ENCODE peak calls at places on chromosomes 13 and 19, in nine cellular contexts. U, H, G, S, V, C, L, B and Y are unnamed samples.

GRCh38 chr13:100439247-100439955 is 149.2 kb downstream of the GGACT start:
- DNase-seq in U (no peak), H (no peak), G (no peak), S (no peak), V (no peak), C (no peak), L (peak), B (no peak), Y (no peak)

GRCh38 chr19:17902701-17903100 is 30.1 kb upstream of the CCDC124 start:
- DNase-seq in U (no peak), H (no peak), G (no peak), S (no peak), V (peak), C (peak), L (no peak), B (peak), Y (no peak)

GRCh38 chr19:7670150-7670784 is 1.4 kb downstream of the RETN start:
- DNase-seq in U (no peak), H (no peak), G (no peak), S (no peak), V (no peak), C (no peak), L (peak), B (no peak), Y (no peak)

GRCh38 chr13:113152894-113153809 is 5.3 kb upstream of the PROZ start:
- DNase-seq in U (peak), H (peak), G (peak), S (peak), V (peak), C (peak), L (peak), B (no peak), Y (peak)

GRCh38 chr13:31987535-31988170 is 43.9 kb upstream of the FRY start:
- DNase-seq in U (no peak), H (no peak), G (no peak), S (no peak), V (no peak), C (peak), L (no peak), B (no peak), Y (no peak)

GRCh38 chr13:65836066-65836465 is 1394.1 kb downstream of the PCDH9 start:
- DNase-seq in U (no peak), H (no peak), G (no peak), S (no peak), V (no peak), C (peak), L (no peak), B (peak), Y (no peak)

GRCh38 chr13:98409281-98409680 is 167.6 kb downstream of the STK24 start:
- DNase-seq in U (no peak), H (no peak), G (no peak), S (no peak), V (no peak), C (no peak), L (no peak), B (no peak), Y (no peak)

GRCh38 chr19:47405197-47405550 is 14.2 kb downstream of the MEIS3 start:
- DNase-seq in U (no peak), H (no peak), G (no peak), S (no peak), V (no peak), C (no peak), L (no peak), B (no peak), Y (no peak)

GRCh38 chr13:49421391-49421790 is 22.5 kb downstream of the CAB39L start:
- DNase-seq in U (no peak), H (no peak), G (peak), S (peak), V (no peak), C (peak), L (peak), B (peak), Y (no peak)

GRCh38 chr13:51632643-51633357 is 48.5 kb downstream of the WDFY2 start:
- DNase-seq in U (peak), H (no peak), G (no peak), S (peak), V (no peak), C (no peak), L (peak), B (no peak), Y (no peak)

GRCh38 chr13:106133025-106133424 is 402.4 kb downstream of the EFNB2 start:
- DNase-seq in U (no peak), H (no peak), G (no peak), S (no peak), V (peak), C (peak), L (no peak), B (peak), Y (no peak)

GRCh38 chr13:98141091-98141490 is 1.8 kb upstream of the FARP1 start:
- DNase-seq in U (no peak), H (no peak), G (no peak), S (no peak), V (no peak), C (no peak), L (no peak), B (no peak), Y (no peak)

GRCh38 chr19:18418725-18419194 is 438 bp upstream of the SSBP4 start:
- DNase-seq in U (no peak), H (peak), G (no peak), S (no peak), V (no peak), C (no peak), L (no peak), B (peak), Y (no peak)

GRCh38 chr13:45778897-45779296 is 72.7 kb downstream of the SIAH3 start:
- DNase-seq in U (no peak), H (no peak), G (no peak), S (no peak), V (no peak), C (no peak), L (no peak), B (no peak), Y (no peak)

GRCh38 chr13:111990362-111990761 is 76.6 kb upstream of the SOX1 start:
- DNase-seq in U (no peak), H (no peak), G (no peak), S (no peak), V (no peak), C (no peak), L (no peak), B (no peak), Y (no peak)

GRCh38 chr13:24263652-24264051 is 45.7 kb upstream of the C1QTNF9 start:
- DNase-seq in U (no peak), H (no peak), G (no peak), S (no peak), V (peak), C (peak), L (no peak), B (no peak), Y (no peak)

GRCh38 chr19:53982611-53983010 is 8.8 kb upstream of the CACNG6 start:
- DNase-seq in U (no peak), H (peak), G (no peak), S (no peak), V (no peak), C (peak), L (peak), B (no peak), Y (no peak)

GRCh38 chr13:100130930-100131511 is 42.1 kb downstream of the PCCA start:
- DNase-seq in U (no peak), H (no peak), G (no peak), S (no peak), V (no peak), C (peak), L (no peak), B (no peak), Y (no peak)

GRCh38 chr13:23433171-23434153 is at the start of gene SACS:
- DNase-seq in U (peak), H (no peak), G (no peak), S (peak), V (peak), C (peak), L (peak), B (peak), Y (peak)

GRCh38 chr19:55027472-55028337 is 10.4 kb downstream of the GP6 start:
- DNase-seq in U (no peak), H (no peak), G (no peak), S (no peak), V (no peak), C (no peak), L (no peak), B (no peak), Y (no peak)

GRCh38 chr13:63198076-63198475 is 1782.4 kb upstream of the PCDH20 start:
- DNase-seq in U (no peak), H (no peak), G (no peak), S (no peak), V (no peak), C (peak), L (no peak), B (no peak), Y (no peak)

GRCh38 chr13:45737571-45738002 is 35.5 kb downstream of the CBY2 start:
- DNase-seq in U (no peak), H (no peak), G (no peak), S (no peak), V (no peak), C (no peak), L (peak), B (no peak), Y (no peak)

GRCh38 chr19:39409886-39410619 is 2.4 kb upstream of the PLEKHG2 start:
- DNase-seq in U (no peak), H (peak), G (peak), S (peak), V (peak), C (peak), L (peak), B (no peak), Y (no peak)

GRCh38 chr19:7743425-7743841 is 3.9 kb downstream of the CD209 start:
- DNase-seq in U (no peak), H (no peak), G (no peak), S (no peak), V (no peak), C (no peak), L (no peak), B (no peak), Y (no peak)

GRCh38 chr19:18274303-18274775 is at the start of gene IQCN:
- DNase-seq in U (no peak), H (peak), G (peak), S (no peak), V (peak), C (peak), L (no peak), B (peak), Y (no peak)

GRCh38 chr13:26186995-26187394 is 35.1 kb downstream of the RNF6 start:
- DNase-seq in U (no peak), H (peak), G (no peak), S (no peak), V (no peak), C (no peak), L (peak), B (no peak), Y (no peak)

GRCh38 chr19:55005684-55006488 is 32.2 kb downstream of the GP6 start:
- DNase-seq in U (peak), H (no peak), G (no peak), S (no peak), V (peak), C (no peak), L (no peak), B (no peak), Y (no peak)

GRCh38 chr19:30719189-30719990 is 347.2 kb downstream of the ZNF536 start:
- DNase-seq in U (peak), H (peak), G (peak), S (peak), V (no peak), C (peak), L (peak), B (peak), Y (no peak)

GRCh38 chr13:49436890-49437289 is 7.0 kb downstream of the CAB39L start:
- DNase-seq in U (no peak), H (no peak), G (peak), S (no peak), V (peak), C (peak), L (no peak), B (peak), Y (no peak)

GRCh38 chr13:25738342-25738771 is 313.5 kb downstream of the SHISA2 start:
- DNase-seq in U (no peak), H (no peak), G (no peak), S (no peak), V (peak), C (peak), L (no peak), B (peak), Y (no peak)

GRCh38 chr13:28031220-28031903 is 42.9 kb upstream of the URAD start:
- DNase-seq in U (no peak), H (peak), G (no peak), S (no peak), V (no peak), C (no peak), L (no peak), B (no peak), Y (no peak)

GRCh38 chr19:46944918-46945628 is 74.6 kb upstream of the NPAS1 start:
- DNase-seq in U (peak), H (peak), G (peak), S (no peak), V (peak), C (peak), L (peak), B (no peak), Y (no peak)

GRCh38 chr19:28039677-28040381 is 1173.1 kb downstream of the UQCRFS1 start:
- DNase-seq in U (no peak), H (no peak), G (no peak), S (no peak), V (no peak), C (no peak), L (no peak), B (no peak), Y (no peak)

GRCh38 chr19:32599736-32600157 is 18.8 kb downstream of the PDCD5 start:
- DNase-seq in U (peak), H (no peak), G (no peak), S (peak), V (peak), C (peak), L (no peak), B (peak), Y (no peak)

GRCh38 chr19:35585844-35586243 is at the start of gene PMIS2:
- DNase-seq in U (no peak), H (no peak), G (no peak), S (no peak), V (no peak), C (no peak), L (peak), B (no peak), Y (no peak)

GRCh38 chr13:72180253-72180952 is 313.4 kb upstream of the DACH1 start:
- DNase-seq in U (no peak), H (no peak), G (no peak), S (no peak), V (peak), C (no peak), L (no peak), B (peak), Y (no peak)

GRCh38 chr13:35208587-35208986 is 266.5 kb downstream of the NBEA start:
- DNase-seq in U (no peak), H (no peak), G (no peak), S (no peak), V (no peak), C (no peak), L (no peak), B (no peak), Y (no peak)

GRCh38 chr13:31008400-31009115 is 76.1 kb downstream of the TEX26 start:
- DNase-seq in U (no peak), H (no peak), G (no peak), S (no peak), V (peak), C (no peak), L (no peak), B (peak), Y (no peak)

GRCh38 chr19:2728783-2729387 is 7.7 kb upstream of the DIRAS1 start:
- DNase-seq in U (no peak), H (no peak), G (no peak), S (no peak), V (no peak), C (no peak), L (no peak), B (no peak), Y (no peak)

GRCh38 chr19:2724148-2724557 is 3.0 kb upstream of the DIRAS1 start:
- DNase-seq in U (no peak), H (no peak), G (no peak), S (no peak), V (no peak), C (no peak), L (no peak), B (no peak), Y (no peak)

GRCh38 chr19:2727640-2727944 is 6.4 kb upstream of the DIRAS1 start:
- DNase-seq in U (no peak), H (no peak), G (no peak), S (no peak), V (no peak), C (no peak), L (no peak), B (peak), Y (no peak)

GRCh38 chr19:2726160-2726855 is 5.1 kb upstream of the DIRAS1 start:
- DNase-seq in U (no peak), H (no peak), G (no peak), S (no peak), V (no peak), C (no peak), L (no peak), B (no peak), Y (no peak)

GRCh38 chr19:2726904-2727639 is 5.9 kb upstream of the DIRAS1 start:
- DNase-seq in U (no peak), H (no peak), G (no peak), S (no peak), V (no peak), C (no peak), L (peak), B (peak), Y (no peak)
- TF ChIP-seq CTCF in U (no peak), H (no peak), G (no peak), S (no peak), V (no peak), C (no peak), L (no peak), B (no peak), Y (no peak)

GRCh38 chr19:42132851-42133528 is 744 bp upstream of the POU2F2 start:
- DNase-seq in U (peak), H (peak), G (peak), S (peak), V (no peak), C (peak), L (peak), B (peak), Y (peak)

GRCh38 chr19:42132030-42132628 is at the start of gene POU2F2:
- DNase-seq in U (no peak), H (peak), G (no peak), S (no peak), V (no peak), C (no peak), L (peak), B (peak), Y (no peak)

GRCh38 chr19:42131149-42132029 is 857 bp downstream of the POU2F2 start:
- DNase-seq in U (no peak), H (no peak), G (no peak), S (no peak), V (no peak), C (no peak), L (no peak), B (peak), Y (no peak)

GRCh38 chr19:42129399-42130253 is 2.6 kb downstream of the POU2F2 start:
- DNase-seq in U (no peak), H (peak), G (no peak), S (no peak), V (no peak), C (peak), L (no peak), B (peak), Y (no peak)

DNA sequence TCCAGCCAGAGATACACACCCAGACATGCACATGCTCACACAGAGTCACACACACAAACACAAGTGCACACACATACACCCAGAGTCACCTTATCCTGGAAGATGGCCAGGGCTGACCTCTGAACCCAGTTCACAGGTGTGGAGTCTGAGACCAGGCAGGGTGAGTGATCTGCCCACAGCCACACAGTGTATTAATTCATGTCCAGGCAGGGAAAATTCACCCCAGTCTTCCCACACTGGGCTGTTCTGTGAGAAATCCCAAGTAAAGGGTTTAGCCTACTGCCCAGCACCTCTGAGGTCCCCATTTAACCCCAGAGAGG is 2.0 kb downstream of the POU2F2 start:
- DNase-seq in U (no peak), H (no peak), G (no peak), S (no peak), V (no peak), C (no peak), L (no peak), B (no peak), Y (no peak)
- TF ChIP-seq CTCF in U (no peak), H (no peak), G (no peak), S (no peak), V (no peak), C (no peak), L (no peak), B (no peak), Y (no peak)

GRCh38 chr13:40152145-40152544 is 496.7 kb downstream of the COG6 start:
- DNase-seq in U (no peak), H (no peak), G (no peak), S (no peak), V (peak), C (peak), L (no peak), B (peak), Y (no peak)
- TF ChIP-seq CTCF in U (no peak), H (no peak), G (no peak), S (no peak), V (peak), C (peak), L (no peak), B (peak), Y (no peak)

GRCh38 chr19:10854350-10855089 is 6.3 kb downstream of the C19orf38 start:
- DNase-seq in U (no peak), H (no peak), G (no peak), S (no peak), V (no peak), C (no peak), L (no peak), B (no peak), Y (no peak)
- TF ChIP-seq CTCF in U (no peak), H (no peak), G (no peak), S (no peak), V (no peak), C (no peak), L (no peak), B (no peak), Y (no peak)

GRCh38 chr19:48807590-48808308 is 3.1 kb downstream of the BCAT2 start:
- DNase-seq in U (no peak), H (peak), G (no peak), S (no peak), V (no peak), C (no peak), L (peak), B (no peak), Y (no peak)
- TF ChIP-seq CTCF in U (no peak), H (no peak), G (no peak), S (no peak), V (peak), C (no peak), L (no peak), B (no peak), Y (no peak)

GRCh38 chr19:15815306-15815705 is at the start of gene OR10H1:
- DNase-seq in U (no peak), H (no peak), G (no peak), S (no peak), V (no peak), C (no peak), L (no peak), B (peak), Y (no peak)

GRCh38 chr19:15813916-15814315 is 1.5 kb downstream of the OR10H1 start:
- DNase-seq in U (no peak), H (no peak), G (no peak), S (no peak), V (no peak), C (no peak), L (no peak), B (no peak), Y (no peak)

GRCh38 chr19:15810335-15810734 is 5.1 kb downstream of the OR10H1 start:
- DNase-seq in U (no peak), H (peak), G (no peak), S (no peak), V (no peak), C (no peak), L (no peak), B (no peak), Y (no peak)

GRCh38 chr19:15811476-15811875 is 4.0 kb downstream of the OR10H1 start:
- DNase-seq in U (no peak), H (no peak), G (no peak), S (no peak), V (no peak), C (no peak), L (no peak), B (no peak), Y (no peak)

GRCh38 chr19:15812059-15812722 is 3.3 kb downstream of the OR10H1 start:
- DNase-seq in U (no peak), H (no peak), G (no peak), S (no peak), V (no peak), C (no peak), L (no peak), B (peak), Y (no peak)
- TF ChIP-seq CTCF in U (no peak), H (no peak), G (no peak), S (no peak), V (no peak), C (no peak), L (no peak), B (peak), Y (no peak)

DNA sequence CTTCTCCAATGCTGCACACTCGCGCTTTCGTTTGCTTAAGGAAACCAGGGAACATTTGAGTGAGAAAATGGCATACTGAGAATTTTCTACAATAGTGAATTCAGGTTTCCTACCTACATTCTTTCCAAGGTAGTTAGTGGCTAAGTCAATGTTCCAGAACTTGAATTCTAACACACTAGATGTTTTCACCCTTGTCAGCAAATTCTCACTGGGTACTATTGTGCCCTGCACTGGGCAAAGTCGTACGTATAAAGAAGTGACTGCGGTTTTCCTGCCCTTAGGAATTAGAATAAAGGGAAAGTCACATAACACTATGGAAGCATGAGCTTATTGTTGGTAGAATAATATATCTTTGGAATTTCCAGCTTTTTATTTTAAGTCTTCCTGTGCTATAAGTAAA is 119.2 kb upstream of the TNFSF11 start:
- DNase-seq in U (no peak), H (no peak), G (no peak), S (no peak), V (no peak), C (no peak), L (no peak), B (no peak), Y (no peak)
- TF ChIP-seq CTCF in U (no peak), H (no peak), G (no peak), S (no peak), V (no peak), C (no peak), L (no peak), B (no peak), Y (no peak)